ENCODE peak calls at places on chromosomes 13 and 19, in seven cellular contexts. One of them, this sample, is unnamed.

GRCh38 chr19:33047422-33047821 is 17.3 kb downstream of the RHPN2 start:
- DNase-seq in T-helper 2 cell: no peak
- DNase-seq in progenitor cell of endocrine pancreas: peak; percentile 34
- DNase-seq in fibroblast of mammary gland: no peak
- DNase-seq in T-helper 17 cell: no peak
- DNase-seq in stimulated activated CD4-positive, alpha-beta T cell treated with anti-CD3 and anti-CD28 coated beads, Interleukin-12 subunit alpha, Interleukin-12 subunit beta, amount 100 ng/mL, for 24 hours: no peak
- DNase-seq in A172: peak; percentile 83
- DNase-seq in this sample: no peak

GRCh38 chr19:12785431-12786011 is 5.8 kb upstream of the JUNB start:
- DNase-seq in T-helper 17 cell: no peak
- DNase-seq in progenitor cell of endocrine pancreas: no peak
- DNase-seq in T-helper 2 cell: no peak
- DNase-seq in fibroblast of mammary gland: no peak
- DNase-seq in A172: peak; percentile 50
- DNase-seq in stimulated activated CD4-positive, alpha-beta T cell treated with anti-CD3 and anti-CD28 coated beads, Interleukin-12 subunit alpha, Interleukin-12 subunit beta, amount 100 ng/mL, for 24 hours: no peak
- DNase-seq in this sample: no peak

GRCh38 chr13:23952796-23953195 is 55.5 kb upstream of the C1QTNF9B start:
- DNase-seq in fibroblast of mammary gland: no peak
- DNase-seq in T-helper 2 cell: no peak
- DNase-seq in T-helper 17 cell: no peak
- DNase-seq in A172: no peak
- DNase-seq in progenitor cell of endocrine pancreas: no peak
- DNase-seq in stimulated activated CD4-positive, alpha-beta T cell treated with anti-CD3 and anti-CD28 coated beads, Interleukin-12 subunit alpha, Interleukin-12 subunit beta, amount 100 ng/mL, for 24 hours: no peak
- DNase-seq in this sample: no peak

GRCh38 chr13:41188584-41188983 is 5.8 kb downstream of the KBTBD7 start:
- DNase-seq in progenitor cell of endocrine pancreas: no peak
- DNase-seq in fibroblast of mammary gland: peak; percentile 54
- DNase-seq in stimulated activated CD4-positive, alpha-beta T cell treated with anti-CD3 and anti-CD28 coated beads, Interleukin-12 subunit alpha, Interleukin-12 subunit beta, amount 100 ng/mL, for 24 hours: no peak
- DNase-seq in T-helper 17 cell: no peak
- DNase-seq in T-helper 2 cell: no peak
- DNase-seq in A172: peak; percentile 2
- DNase-seq in this sample: no peak

GRCh38 chr13:30526612-30527217 is 61.0 kb upstream of the HMGB1 start:
- DNase-seq in T-helper 2 cell: peak; percentile 11
- DNase-seq in stimulated activated CD4-positive, alpha-beta T cell treated with anti-CD3 and anti-CD28 coated beads, Interleukin-12 subunit alpha, Interleukin-12 subunit beta, amount 100 ng/mL, for 24 hours: no peak
- DNase-seq in fibroblast of mammary gland: peak; percentile 32
- DNase-seq in progenitor cell of endocrine pancreas: no peak
- DNase-seq in T-helper 17 cell: no peak
- DNase-seq in A172: no peak
- DNase-seq in this sample: no peak

GRCh38 chr13:72850959-72851677 is 69.2 kb downstream of the PIBF1 start:
- DNase-seq in T-helper 2 cell: no peak
- DNase-seq in T-helper 17 cell: no peak
- DNase-seq in fibroblast of mammary gland: no peak
- DNase-seq in progenitor cell of endocrine pancreas: no peak
- DNase-seq in stimulated activated CD4-positive, alpha-beta T cell treated with anti-CD3 and anti-CD28 coated beads, Interleukin-12 subunit alpha, Interleukin-12 subunit beta, amount 100 ng/mL, for 24 hours: no peak
- DNase-seq in A172: no peak
- DNase-seq in this sample: no peak

GRCh38 chr19:10009269-10009665 is 1.0 kb downstream of the COL5A3 start:
- DNase-seq in A172: no peak
- DNase-seq in fibroblast of mammary gland: peak; percentile 90
- DNase-seq in T-helper 2 cell: peak; percentile 18
- DNase-seq in T-helper 17 cell: peak; percentile 64
- DNase-seq in progenitor cell of endocrine pancreas: peak; percentile 65
- DNase-seq in stimulated activated CD4-positive, alpha-beta T cell treated with anti-CD3 and anti-CD28 coated beads, Interleukin-12 subunit alpha, Interleukin-12 subunit beta, amount 100 ng/mL, for 24 hours: no peak
- DNase-seq in this sample: peak; percentile 51

GRCh38 chr13:99290890-99291289 is 16.3 kb downstream of the GPR183 start:
- DNase-seq in T-helper 2 cell: peak; percentile 81
- DNase-seq in fibroblast of mammary gland: no peak
- DNase-seq in stimulated activated CD4-positive, alpha-beta T cell treated with anti-CD3 and anti-CD28 coated beads, Interleukin-12 subunit alpha, Interleukin-12 subunit beta, amount 100 ng/mL, for 24 hours: no peak
- DNase-seq in A172: no peak
- DNase-seq in T-helper 17 cell: no peak
- DNase-seq in progenitor cell of endocrine pancreas: no peak
- DNase-seq in this sample: no peak

GRCh38 chr13:110711778-110712070 is 1.8 kb upstream of the ING1 start:
- DNase-seq in T-helper 17 cell: no peak
- DNase-seq in T-helper 2 cell: peak; percentile 12
- DNase-seq in progenitor cell of endocrine pancreas: no peak
- DNase-seq in stimulated activated CD4-positive, alpha-beta T cell treated with anti-CD3 and anti-CD28 coated beads, Interleukin-12 subunit alpha, Interleukin-12 subunit beta, amount 100 ng/mL, for 24 hours: no peak
- DNase-seq in A172: peak; percentile 23
- DNase-seq in fibroblast of mammary gland: no peak
- DNase-seq in this sample: no peak

GRCh38 chr13:44063881-44064280 is 184.2 kb downstream of the LACC1 start:
- DNase-seq in fibroblast of mammary gland: peak; percentile 38
- DNase-seq in progenitor cell of endocrine pancreas: no peak
- DNase-seq in A172: no peak
- DNase-seq in T-helper 2 cell: no peak
- DNase-seq in stimulated activated CD4-positive, alpha-beta T cell treated with anti-CD3 and anti-CD28 coated beads, Interleukin-12 subunit alpha, Interleukin-12 subunit beta, amount 100 ng/mL, for 24 hours: no peak
- DNase-seq in T-helper 17 cell: no peak
- DNase-seq in this sample: no peak

GRCh38 chr13:110233181-110233641 is 73.7 kb downstream of the COL4A1 start:
- DNase-seq in T-helper 17 cell: no peak
- DNase-seq in T-helper 2 cell: no peak
- DNase-seq in progenitor cell of endocrine pancreas: no peak
- DNase-seq in stimulated activated CD4-positive, alpha-beta T cell treated with anti-CD3 and anti-CD28 coated beads, Interleukin-12 subunit alpha, Interleukin-12 subunit beta, amount 100 ng/mL, for 24 hours: no peak
- DNase-seq in fibroblast of mammary gland: peak; percentile 98
- DNase-seq in A172: peak; percentile 68
- DNase-seq in this sample: no peak

GRCh38 chr13:45778897-45779296 is 72.7 kb downstream of the SIAH3 start:
- DNase-seq in A172: no peak
- DNase-seq in stimulated activated CD4-positive, alpha-beta T cell treated with anti-CD3 and anti-CD28 coated beads, Interleukin-12 subunit alpha, Interleukin-12 subunit beta, amount 100 ng/mL, for 24 hours: no peak
- DNase-seq in T-helper 2 cell: no peak
- DNase-seq in fibroblast of mammary gland: no peak
- DNase-seq in T-helper 17 cell: no peak
- DNase-seq in progenitor cell of endocrine pancreas: no peak
- DNase-seq in this sample: no peak

GRCh38 chr19:48403606-48404005 is 10.1 kb downstream of the GRIN2D start:
- DNase-seq in T-helper 2 cell: peak; percentile 75
- DNase-seq in progenitor cell of endocrine pancreas: no peak
- DNase-seq in fibroblast of mammary gland: peak; percentile 61
- DNase-seq in T-helper 17 cell: no peak
- DNase-seq in stimulated activated CD4-positive, alpha-beta T cell treated with anti-CD3 and anti-CD28 coated beads, Interleukin-12 subunit alpha, Interleukin-12 subunit beta, amount 100 ng/mL, for 24 hours: no peak
- DNase-seq in A172: peak; percentile 67
- DNase-seq in this sample: no peak

GRCh38 chr13:83057119-83057518 is 825.2 kb downstream of the SLITRK1 start:
- DNase-seq in A172: no peak
- DNase-seq in progenitor cell of endocrine pancreas: no peak
- DNase-seq in T-helper 2 cell: no peak
- DNase-seq in fibroblast of mammary gland: peak; percentile 76
- DNase-seq in stimulated activated CD4-positive, alpha-beta T cell treated with anti-CD3 and anti-CD28 coated beads, Interleukin-12 subunit alpha, Interleukin-12 subunit beta, amount 100 ng/mL, for 24 hours: no peak
- DNase-seq in T-helper 17 cell: no peak
- DNase-seq in this sample: no peak

GRCh38 chr13:111460548-111461444 is 140.4 kb downstream of the TEX29 start:
- DNase-seq in T-helper 2 cell: peak; percentile 28
- DNase-seq in fibroblast of mammary gland: peak; percentile 50
- DNase-seq in progenitor cell of endocrine pancreas: no peak
- DNase-seq in A172: peak; percentile 57
- DNase-seq in T-helper 17 cell: no peak
- DNase-seq in stimulated activated CD4-positive, alpha-beta T cell treated with anti-CD3 and anti-CD28 coated beads, Interleukin-12 subunit alpha, Interleukin-12 subunit beta, amount 100 ng/mL, for 24 hours: no peak
- DNase-seq in this sample: no peak

GRCh38 chr13:113813070-113813748 is 50.7 kb downstream of the GAS6 start:
- DNase-seq in T-helper 17 cell: no peak
- DNase-seq in fibroblast of mammary gland: no peak
- DNase-seq in stimulated activated CD4-positive, alpha-beta T cell treated with anti-CD3 and anti-CD28 coated beads, Interleukin-12 subunit alpha, Interleukin-12 subunit beta, amount 100 ng/mL, for 24 hours: no peak
- DNase-seq in A172: no peak
- DNase-seq in progenitor cell of endocrine pancreas: no peak
- DNase-seq in T-helper 2 cell: no peak
- DNase-seq in this sample: no peak

GRCh38 chr19:23392706-23393105 is 2.6 kb downstream of the ZNF91 start:
- DNase-seq in T-helper 2 cell: no peak
- DNase-seq in A172: no peak
- DNase-seq in stimulated activated CD4-positive, alpha-beta T cell treated with anti-CD3 and anti-CD28 coated beads, Interleukin-12 subunit alpha, Interleukin-12 subunit beta, amount 100 ng/mL, for 24 hours: no peak
- DNase-seq in T-helper 17 cell: no peak
- DNase-seq in progenitor cell of endocrine pancreas: no peak
- DNase-seq in fibroblast of mammary gland: no peak
- DNase-seq in this sample: no peak

GRCh38 chr13:32902898-32903297 is 113.3 kb upstream of the KL start:
- DNase-seq in fibroblast of mammary gland: peak; percentile 68
- DNase-seq in T-helper 2 cell: no peak
- DNase-seq in progenitor cell of endocrine pancreas: no peak
- DNase-seq in T-helper 17 cell: no peak
- DNase-seq in stimulated activated CD4-positive, alpha-beta T cell treated with anti-CD3 and anti-CD28 coated beads, Interleukin-12 subunit alpha, Interleukin-12 subunit beta, amount 100 ng/mL, for 24 hours: no peak
- DNase-seq in A172: no peak
- DNase-seq in this sample: no peak

GRCh38 chr13:48749699-48750473 is 96.2 kb downstream of the CYSLTR2 start:
- DNase-seq in stimulated activated CD4-positive, alpha-beta T cell treated with anti-CD3 and anti-CD28 coated beads, Interleukin-12 subunit alpha, Interleukin-12 subunit beta, amount 100 ng/mL, for 24 hours: peak; percentile 67
- DNase-seq in fibroblast of mammary gland: peak; percentile 100
- DNase-seq in progenitor cell of endocrine pancreas: peak; percentile 12
- DNase-seq in T-helper 17 cell: no peak
- DNase-seq in A172: peak; percentile 97
- DNase-seq in T-helper 2 cell: peak; percentile 91
- DNase-seq in this sample: peak; percentile 15

GRCh38 chr13:97325738-97326137 is 103.6 kb downstream of the MBNL2 start:
- DNase-seq in A172: no peak
- DNase-seq in T-helper 2 cell: no peak
- DNase-seq in fibroblast of mammary gland: no peak
- DNase-seq in progenitor cell of endocrine pancreas: no peak
- DNase-seq in stimulated activated CD4-positive, alpha-beta T cell treated with anti-CD3 and anti-CD28 coated beads, Interleukin-12 subunit alpha, Interleukin-12 subunit beta, amount 100 ng/mL, for 24 hours: no peak
- DNase-seq in T-helper 17 cell: no peak
- DNase-seq in this sample: no peak

GRCh38 chr13:49995535-49996165 is 1.2 kb upstream of the TRIM13 start:
- DNase-seq in fibroblast of mammary gland: peak; percentile 50
- DNase-seq in A172: peak; percentile 18
- DNase-seq in stimulated activated CD4-positive, alpha-beta T cell treated with anti-CD3 and anti-CD28 coated beads, Interleukin-12 subunit alpha, Interleukin-12 subunit beta, amount 100 ng/mL, for 24 hours: no peak
- DNase-seq in T-helper 2 cell: peak; percentile 2
- DNase-seq in progenitor cell of endocrine pancreas: no peak
- DNase-seq in T-helper 17 cell: no peak
- DNase-seq in this sample: no peak

GRCh38 chr19:33689138-33689746 is 67.5 kb downstream of the CHST8 start:
- DNase-seq in T-helper 2 cell: no peak
- DNase-seq in A172: no peak
- DNase-seq in progenitor cell of endocrine pancreas: no peak
- DNase-seq in fibroblast of mammary gland: no peak
- DNase-seq in T-helper 17 cell: no peak
- DNase-seq in stimulated activated CD4-positive, alpha-beta T cell treated with anti-CD3 and anti-CD28 coated beads, Interleukin-12 subunit alpha, Interleukin-12 subunit beta, amount 100 ng/mL, for 24 hours: no peak
- DNase-seq in this sample: no peak

GRCh38 chr13:101572456-101572855 is 120.0 kb downstream of the ITGBL1 start:
- DNase-seq in progenitor cell of endocrine pancreas: no peak
- DNase-seq in stimulated activated CD4-positive, alpha-beta T cell treated with anti-CD3 and anti-CD28 coated beads, Interleukin-12 subunit alpha, Interleukin-12 subunit beta, amount 100 ng/mL, for 24 hours: no peak
- DNase-seq in T-helper 17 cell: no peak
- DNase-seq in A172: no peak
- DNase-seq in fibroblast of mammary gland: peak; percentile 19
- DNase-seq in T-helper 2 cell: no peak
- DNase-seq in this sample: no peak

GRCh38 chr19:2952953-2953481 is 8.2 kb upstream of the ZNF77 start:
- DNase-seq in progenitor cell of endocrine pancreas: peak; percentile 45
- DNase-seq in A172: no peak
- DNase-seq in T-helper 2 cell: no peak
- DNase-seq in stimulated activated CD4-positive, alpha-beta T cell treated with anti-CD3 and anti-CD28 coated beads, Interleukin-12 subunit alpha, Interleukin-12 subunit beta, amount 100 ng/mL, for 24 hours: no peak
- DNase-seq in T-helper 17 cell: no peak
- DNase-seq in fibroblast of mammary gland: peak; percentile 38
- DNase-seq in this sample: no peak